ENCODE peak calls at places on chromosomes 7 and 10, in seven cellular contexts. H is PC-3, A is A673, Y is fibroblast of lung, K is suprapubic skin, I is heart left ventricle, B is colonic mucosa. R is an unnamed sample. For H3K4me1 and H3K36me3, the result is how much of the 10 kb centered on the place peaks cover.

GRCh38 chr10:8323443-8324054 is 269.1 kb downstream of the GATA3 start:
- DNase-seq in H (no peak), A (peak), Y (no peak), K (no peak), I (no peak), B (no peak), R (no peak)

GRCh38 chr7:115145512-115145911 is 223.6 kb downstream of the MDFIC start:
- DNase-seq in H (peak), A (no peak), Y (peak), K (no peak), I (no peak), B (no peak), R (no peak)

GRCh38 chr7:66894463-66895080 is 26.5 kb upstream of the TMEM248 start:
- DNase-seq in H (no peak), A (peak), Y (peak), K (no peak), I (no peak), B (no peak), R (no peak)

GRCh38 chr7:21603477-21603876 is 60.6 kb downstream of the DNAH11 start:
- DNase-seq in H (no peak), A (no peak), Y (no peak), K (no peak), I (no peak), B (no peak), R (no peak)

GRCh38 chr7:143882611-143883078 is 19.3 kb downstream of the TCAF1 start:
- DNase-seq in H (no peak), A (peak), Y (peak), K (peak), I (peak), B (peak), R (no peak)

GRCh38 chr7:151188252-151188542 is 1.1 kb upstream of the ASB10 start:
- DNase-seq in H (no peak), A (no peak), Y (no peak), K (no peak), I (no peak), B (no peak), R (no peak)

GRCh38 chr10:77405771-77406241 is 231.8 kb downstream of the KCNMA1 start:
- DNase-seq in H (peak), A (peak), Y (peak), K (peak), I (peak), B (peak), R (peak)

GRCh38 chr10:11898372-11899066 is 75.4 kb downstream of the PROSER2 start:
- DNase-seq in H (peak), A (no peak), Y (peak), K (no peak), I (no peak), B (no peak), R (no peak)

GRCh38 chr10:129853236-129853946 is 110.7 kb downstream of the EBF3 start:
- DNase-seq in H (peak), A (peak), Y (no peak), K (no peak), I (no peak), B (no peak), R (no peak)

GRCh38 chr10:63637833-63638443 is 116.7 kb downstream of the REEP3 start:
- DNase-seq in H (no peak), A (no peak), Y (no peak), K (no peak), I (no peak), B (no peak), R (no peak)

GRCh38 chr7:100446040-100446439 is 9.7 kb upstream of the PPP1R35 start:
- DNase-seq in H (no peak), A (no peak), Y (peak), K (no peak), I (no peak), B (no peak), R (no peak)

GRCh38 chr7:7772385-7772784 is 54.0 kb upstream of the RPA3 start:
- DNase-seq in H (no peak), A (no peak), Y (peak), K (no peak), I (no peak), B (no peak), R (peak)

GRCh38 chr10:12774219-12774894 is 227.2 kb downstream of the CCDC3 start:
- DNase-seq in H (no peak), A (peak), Y (no peak), K (no peak), I (no peak), B (no peak), R (no peak)

GRCh38 chr10:25501912-25502311 is 327.1 kb downstream of the GPR158 start:
- DNase-seq in H (no peak), A (no peak), Y (no peak), K (no peak), I (no peak), B (no peak), R (no peak)

GRCh38 chr7:56291-56913 is 136.0 kb upstream of the FAM20C start:
- DNase-seq in H (no peak), A (no peak), Y (no peak), K (no peak), I (peak), B (no peak), R (no peak)

GRCh38 chr7:50303082-50303893 is 1.2 kb upstream of the IKZF1 start:
- DNase-seq in H (no peak), A (no peak), Y (no peak), K (no peak), I (no peak), B (no peak), R (no peak)

GRCh38 chr7:130733866-130734524 is at the start of gene KLF14:
- DNase-seq in H (no peak), A (no peak), Y (peak), K (peak), I (no peak), B (peak), R (no peak)

GRCh38 chr10:36313142-36313541 is 671.0 kb upstream of the FZD8 start:
- DNase-seq in H (no peak), A (no peak), Y (no peak), K (no peak), I (no peak), B (no peak), R (no peak)

GRCh38 chr7:70374772-70375533 is 757.0 kb upstream of the GALNT17 start:
- DNase-seq in H (no peak), A (no peak), Y (peak), K (no peak), I (no peak), B (no peak), R (no peak)

GRCh38 chr7:120110169-120110568 is 162.8 kb upstream of the KCND2 start:
- DNase-seq in H (peak), A (no peak), Y (no peak), K (no peak), I (no peak), B (no peak), R (no peak)

GRCh38 chr10:109993551-109993950 is 14.2 kb upstream of the ADD3 start:
- DNase-seq in H (no peak), A (no peak), Y (peak), K (no peak), I (no peak), B (no peak), R (no peak)

GRCh38 chr10:36424377-36424971 is 700.9 kb upstream of the ANKRD30A start:
- DNase-seq in H (no peak), A (peak), Y (no peak), K (no peak), I (no peak), B (no peak), R (no peak)

GRCh38 chr7:7976677-7977076 is 8.1 kb downstream of the GLCCI1 start:
- DNase-seq in H (no peak), A (no peak), Y (no peak), K (no peak), I (no peak), B (no peak), R (no peak)

GRCh38 chr7:80488406-80488805 is 23.5 kb downstream of the GNAT3 start:
- DNase-seq in H (no peak), A (peak), Y (no peak), K (no peak), I (no peak), B (no peak), R (no peak)

GRCh38 chr7:50733552-50733951 is 49.1 kb downstream of the GRB10 start:
- DNase-seq in H (peak), A (no peak), Y (peak), K (no peak), I (no peak), B (no peak), R (no peak)

GRCh38 chr10:7285545-7286322 is 125.1 kb downstream of the SFMBT2 start:
- DNase-seq in H (no peak), A (no peak), Y (no peak), K (no peak), I (no peak), B (no peak), R (no peak)

GRCh38 chr7:147380926-147381325 is 1209.6 kb upstream of the C7orf33 start:
- DNase-seq in H (no peak), A (no peak), Y (no peak), K (no peak), I (no peak), B (no peak), R (no peak)

GRCh38 chr7:106279425-106280182 is 5.2 kb downstream of the NAMPT start:
- DNase-seq in H (no peak), A (no peak), Y (no peak), K (no peak), I (no peak), B (no peak), R (no peak)

GRCh38 chr7:66076459-66077329 is 1.1 kb downstream of the ASL start:
- DNase-seq in H (no peak), A (no peak), Y (no peak), K (no peak), I (no peak), B (peak), R (no peak)

GRCh38 chr10:126430512-126430911 is 42.2 kb upstream of the ADAM12 start:
- DNase-seq in H (no peak), A (no peak), Y (no peak), K (no peak), I (no peak), B (no peak), R (no peak)

GRCh38 chr10:12144538-12144937 is 15.1 kb downstream of the SEC61A2 start:
- DNase-seq in H (no peak), A (no peak), Y (no peak), K (no peak), I (no peak), B (no peak), R (no peak)

GRCh38 chr7:129188892-129189660 is 643 bp downstream of the SMO start:
- DNase-seq in H (no peak), A (no peak), Y (peak), K (no peak), I (no peak), B (no peak), R (no peak)

GRCh38 chr10:69515699-69516547 is 57.3 kb downstream of the NEUROG3 start:
- DNase-seq in H (peak), A (peak), Y (peak), K (no peak), I (peak), B (peak), R (peak)

GRCh38 chr10:89242340-89242680 is 9.3 kb downstream of the LIPA start:
- DNase-seq in H (no peak), A (peak), Y (no peak), K (no peak), I (no peak), B (no peak), R (no peak)

GRCh38 chr7:5143935-5144903 is 45.8 kb upstream of the WIPI2 start:
- DNase-seq in H (no peak), A (peak), Y (peak), K (peak), I (no peak), B (no peak), R (no peak)

GRCh38 chr7:135800560-135800959 is 51.9 kb upstream of the FAM180A start:
- DNase-seq in H (no peak), A (no peak), Y (no peak), K (no peak), I (no peak), B (no peak), R (no peak)

GRCh38 chr10:75663947-75664664 is 232.7 kb downstream of the LRMDA start:
- DNase-seq in H (peak), A (no peak), Y (peak), K (no peak), I (no peak), B (no peak), R (no peak)

GRCh38 chr10:86337121-86337601 is 29.4 kb downstream of the GRID1 start:
- DNase-seq in H (no peak), A (no peak), Y (no peak), K (peak), I (no peak), B (no peak), R (no peak)

GRCh38 chr7:20323587-20323986 is 7.1 kb upstream of the ITGB8 start:
- DNase-seq in H (no peak), A (peak), Y (peak), K (no peak), I (no peak), B (no peak), R (no peak)
- H3K27ac ChIP-seq in H (no peak), A (no peak), Y (no peak), K (no peak), I (no peak), B (no peak), R (no peak)

GRCh38 chr10:96279219-96279641 is 7.9 kb upstream of the BLNK start:
- DNase-seq in H (no peak), A (no peak), Y (no peak), K (no peak), I (no peak), B (peak), R (no peak)

GRCh38 chr10:96276831-96277230 is 5.5 kb upstream of the BLNK start:
- DNase-seq in H (peak), A (no peak), Y (no peak), K (no peak), I (no peak), B (no peak), R (no peak)

GRCh38 chr10:96276426-96276825 is 5.1 kb upstream of the BLNK start:
- DNase-seq in H (no peak), A (no peak), Y (no peak), K (no peak), I (no peak), B (no peak), R (no peak)

GRCh38 chr10:96272986-96273280 is 1.6 kb upstream of the BLNK start:
- DNase-seq in H (no peak), A (no peak), Y (no peak), K (no peak), I (no peak), B (no peak), R (no peak)

GRCh38 chr10:96275685-96276418 is 4.5 kb upstream of the BLNK start:
- DNase-seq in H (no peak), A (no peak), Y (no peak), K (no peak), I (peak), B (peak), R (no peak)
- H3K4me1 ChIP-seq in H (under half), A (under half), Y (under half), K (under half), I (under half), B (under half), R (under half)

GRCh38 chr7:149860821-149861727 is 12.7 kb upstream of the ATP6V0E2 start:
- DNase-seq in H (no peak), A (no peak), Y (no peak), K (peak), I (no peak), B (no peak), R (no peak)
- H3K36me3 ChIP-seq in H (under half), A (under half), Y (under half), K (half or more), I (half or more), B (under half), R (under half)

DNA sequence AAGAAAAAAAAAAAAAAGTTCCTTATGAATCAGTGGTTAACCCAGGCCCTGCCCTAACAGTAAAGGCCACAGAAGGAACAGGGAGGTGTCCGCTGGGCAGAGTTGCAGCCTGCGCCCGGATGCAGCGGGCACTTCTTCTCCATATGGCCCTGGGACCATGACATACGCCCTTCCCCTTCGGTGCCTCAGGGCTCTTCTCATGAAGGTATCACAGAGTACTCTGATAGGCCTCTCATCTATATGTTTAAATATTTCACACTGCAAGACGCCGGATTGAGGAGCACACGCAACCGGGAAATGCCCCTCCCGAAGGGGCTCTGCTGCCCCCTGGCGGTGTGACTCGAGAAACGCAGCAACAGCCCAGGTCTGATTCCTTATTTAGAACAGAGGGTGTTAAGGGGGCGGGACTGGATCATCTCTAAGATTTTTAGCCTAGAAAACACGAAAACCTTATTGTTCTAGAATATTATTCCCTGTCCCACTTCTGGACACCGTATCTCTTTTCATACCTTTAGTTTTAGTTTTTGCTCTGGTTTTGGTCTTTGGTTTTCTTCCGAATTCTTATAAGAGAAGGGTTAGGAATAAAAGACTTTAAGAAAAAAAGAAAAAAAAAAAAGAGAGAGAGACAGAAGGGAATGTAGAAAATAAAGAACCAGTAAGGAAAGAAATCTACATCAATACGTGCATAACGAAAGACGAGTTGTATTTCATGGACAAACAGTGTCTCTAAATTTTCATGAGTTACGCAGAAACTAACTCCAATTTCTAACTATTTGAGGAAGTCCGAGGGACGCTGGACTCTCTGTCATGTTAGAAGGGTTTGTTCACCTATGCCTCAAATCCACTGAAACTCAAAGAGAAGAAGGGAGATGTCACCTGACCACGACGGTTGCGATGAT is 12.0 kb downstream of the DAGLB start:
- DNase-seq in H (peak), A (peak), Y (peak), K (peak), I (peak), B (peak), R (peak)
- H3K27ac ChIP-seq in H (no peak), A (no peak), Y (no peak), K (no peak), I (peak), B (peak), R (no peak)

R was measured in SJSA1.